ENCODE peak calls at places on chromosomes 6 and 20, in five cellular contexts. N is activated gamma-delta T cell treated with anti-CD3 and anti-CD28 coated beads, Interleukin-2, amount 50 U/mL, for 16 hours; X is HFF-Myc; O is fibroblast of gingiva; P is non-pigmented ciliary epithelial cell. R is an unnamed sample.

GRCh38 chr6:39236742-39237141 is 7.5 kb upstream of the KCNK5 start:
- DNase-seq in N (no peak), X (no peak), P (no peak), O (no peak), R (no peak)

GRCh38 chr6:154404791-154405400 is 48.3 kb upstream of the IPCEF1 start:
- DNase-seq in X (no peak), P (no peak), N (no peak), O (peak; percentile 80), R (peak; percentile 28)

GRCh38 chr6:75855047-75855446 is 106.0 kb downstream of the MYO6 start:
- DNase-seq in P (peak; percentile 36), O (peak; percentile 49), X (peak; percentile 48), N (no peak), R (no peak)

GRCh38 chr6:35048031-35048613 is 93.0 kb downstream of the TCP11 start:
- DNase-seq in N (no peak), P (no peak), X (no peak), O (no peak), R (no peak)

GRCh38 chr6:90397047-90397446 is 100.4 kb upstream of the BACH2 start:
- DNase-seq in P (no peak), N (no peak), X (no peak), O (no peak), R (no peak)

GRCh38 chr6:18565231-18565630 is 178.1 kb downstream of the RNF144B start:
- DNase-seq in O (no peak), N (no peak), X (no peak), P (no peak), R (no peak)

GRCh38 chr6:16265351-16266341 is 27.3 kb downstream of the GMPR start:
- DNase-seq in P (no peak), X (no peak), N (no peak), O (no peak), R (no peak)

GRCh38 chr20:58233881-58234528 is 5.6 kb upstream of the ANKRD60 start:
- DNase-seq in O (no peak), X (no peak), N (peak; percentile 20), P (no peak), R (no peak)

GRCh38 chr6:15909290-15910070 is 219.4 kb upstream of the MYLIP start:
- DNase-seq in X (no peak), O (no peak), N (no peak), P (no peak), R (no peak)

GRCh38 chr6:159020011-159020410 is 20.0 kb upstream of the RSPH3 start:
- DNase-seq in O (no peak), X (no peak), P (no peak), N (no peak), R (no peak)

GRCh38 chr20:47927944-47928343 is 142.7 kb upstream of the SULF2 start:
- DNase-seq in N (no peak), P (no peak), O (no peak), X (peak; percentile 78), R (no peak)